ENCODE peak calls at places on chromosomes 2 and 18, in five cellular contexts. J is PC-3, T is GM23248, F is SK-N-SH, S is neural progenitor cell. K is an unnamed sample.

GRCh38 chr2:180413331-180413730 is 406.2 kb upstream of the CWC22 start:
- DNase-seq in J (no peak), T (no peak), F (no peak), S (no peak), K (no peak)

GRCh38 chr18:42163316-42163715 is 208.3 kb downstream of the PIK3C3 start:
- DNase-seq in J (no peak), T (no peak), F (no peak), S (no peak), K (no peak)

GRCh38 chr2:203808041-203808750 is 59.4 kb upstream of the CTLA4 start:
- DNase-seq in J (peak), T (peak), F (no peak), S (peak), K (no peak)

GRCh38 chr2:219875036-219875435 is 247.6 kb downstream of the SLC4A3 start:
- DNase-seq in J (no peak), T (no peak), F (no peak), S (no peak), K (no peak)

GRCh38 chr18:26821181-26821580 is 44.3 kb downstream of the AQP4 start:
- DNase-seq in J (no peak), T (no peak), F (no peak), S (no peak), K (no peak)

GRCh38 chr2:21251216-21251971 is 127.6 kb downstream of the TDRD15 start:
- DNase-seq in J (no peak), T (no peak), F (no peak), S (no peak), K (no peak)

GRCh38 chr2:240456607-240457222 is 21.3 kb downstream of the GPC1 start:
- DNase-seq in J (no peak), T (no peak), F (no peak), S (no peak), K (no peak)

GRCh38 chr18:31954349-31954748 is 11.4 kb upstream of the TRAPPC8 start:
- DNase-seq in J (peak), T (no peak), F (no peak), S (no peak), K (no peak)

GRCh38 chr2:14016289-14016955 is 616.1 kb upstream of the LRATD1 start:
- DNase-seq in J (peak), T (no peak), F (peak), S (no peak), K (no peak)

DNA sequence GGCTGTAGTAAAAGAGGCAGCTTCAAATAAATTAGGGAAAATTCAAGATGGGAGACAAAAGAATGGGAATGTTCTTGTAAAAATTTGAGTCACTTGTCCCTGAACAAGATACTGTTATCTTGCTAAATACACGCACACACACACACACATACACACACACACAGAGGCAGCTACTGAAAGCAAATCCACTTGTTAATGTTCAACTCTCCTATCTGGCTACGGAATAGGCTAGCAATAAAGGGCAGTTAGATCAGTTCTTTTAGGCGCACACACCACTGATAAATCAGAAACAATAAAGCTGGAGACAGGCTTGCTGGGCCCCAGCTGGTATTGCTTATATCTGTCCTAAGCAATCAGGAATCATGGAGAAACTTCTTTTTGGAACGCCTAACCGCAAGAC is 461.6 kb downstream of the BCL11A start:
- DNase-seq in J (no peak), T (no peak), F (no peak), S (no peak), K (no peak)
- H3K27ac ChIP-seq in J (no peak), T (no peak), F (no peak), S (no peak), K (no peak)

GRCh38 chr2:217864960-217865359 is 137.8 kb downstream of the TNS1 start:
- DNase-seq in J (no peak), T (peak), F (no peak), S (no peak), K (peak)

GRCh38 chr2:217868911-217869334 is 133.9 kb downstream of the TNS1 start:
- DNase-seq in J (peak), T (peak), F (no peak), S (no peak), K (no peak)

GRCh38 chr2:217865373-217865772 is 137.4 kb downstream of the TNS1 start:
- DNase-seq in J (no peak), T (no peak), F (no peak), S (no peak), K (no peak)

GRCh38 chr2:217868265-217868892 is 134.4 kb downstream of the TNS1 start:
- DNase-seq in J (no peak), T (no peak), F (no peak), S (no peak), K (no peak)

GRCh38 chr2:217866457-217866856 is 136.3 kb downstream of the TNS1 start:
- DNase-seq in J (no peak), T (no peak), F (peak), S (peak), K (no peak)
- H3K4me3 ChIP-seq in J (no peak), T (no peak), F (no peak), S (no peak), K (no peak)

GRCh38 chr2:122980672-122981071 is 1044.4 kb upstream of the CNTNAP5 start:
- DNase-seq in J (peak), T (no peak), F (no peak), S (no peak), K (no peak)
- TF ChIP-seq EZH2phosphoT487 in J (no peak), T (no peak), F (no peak), S (no peak), K (no peak)

DNA sequence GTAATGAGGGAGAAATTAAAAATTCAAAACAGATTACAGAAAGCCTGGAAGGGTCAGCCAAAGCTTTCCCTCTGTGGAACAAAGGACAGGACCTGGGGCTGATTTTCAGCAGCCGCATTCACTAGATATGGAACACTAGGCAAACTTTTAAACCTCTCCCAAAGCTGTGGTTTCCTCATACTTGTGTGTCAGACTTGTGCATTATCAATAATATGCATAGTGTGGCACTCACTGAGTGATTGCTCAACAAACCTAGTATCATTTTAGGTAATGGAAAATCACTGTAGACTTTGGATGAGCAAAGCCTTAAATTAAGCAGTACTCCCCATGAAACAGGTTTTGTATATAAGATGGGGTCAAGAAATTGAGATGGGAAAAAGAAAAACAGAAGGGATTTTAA is 26.3 kb upstream of the IKZF2 start:
- DNase-seq in J (no peak), T (no peak), F (no peak), S (no peak), K (no peak)
- H3K27ac ChIP-seq in J (no peak), T (no peak), F (no peak), S (no peak), K (no peak)

GRCh38 chr2:191478754-191479679 is 198.9 kb upstream of the NABP1 start:
- DNase-seq in J (no peak), T (peak), F (peak), S (peak), K (no peak)
- H3K4me3 ChIP-seq in J (no peak), T (no peak), F (no peak), S (no peak), K (no peak)

GRCh38 chr2:218291318-218291933 is 877 bp downstream of the TMBIM1 start:
- DNase-seq in J (no peak), T (peak), F (no peak), S (no peak), K (peak)
- TF ChIP-seq EZH2phosphoT487 in J (no peak), T (no peak), F (no peak), S (no peak), K (no peak)

DNA sequence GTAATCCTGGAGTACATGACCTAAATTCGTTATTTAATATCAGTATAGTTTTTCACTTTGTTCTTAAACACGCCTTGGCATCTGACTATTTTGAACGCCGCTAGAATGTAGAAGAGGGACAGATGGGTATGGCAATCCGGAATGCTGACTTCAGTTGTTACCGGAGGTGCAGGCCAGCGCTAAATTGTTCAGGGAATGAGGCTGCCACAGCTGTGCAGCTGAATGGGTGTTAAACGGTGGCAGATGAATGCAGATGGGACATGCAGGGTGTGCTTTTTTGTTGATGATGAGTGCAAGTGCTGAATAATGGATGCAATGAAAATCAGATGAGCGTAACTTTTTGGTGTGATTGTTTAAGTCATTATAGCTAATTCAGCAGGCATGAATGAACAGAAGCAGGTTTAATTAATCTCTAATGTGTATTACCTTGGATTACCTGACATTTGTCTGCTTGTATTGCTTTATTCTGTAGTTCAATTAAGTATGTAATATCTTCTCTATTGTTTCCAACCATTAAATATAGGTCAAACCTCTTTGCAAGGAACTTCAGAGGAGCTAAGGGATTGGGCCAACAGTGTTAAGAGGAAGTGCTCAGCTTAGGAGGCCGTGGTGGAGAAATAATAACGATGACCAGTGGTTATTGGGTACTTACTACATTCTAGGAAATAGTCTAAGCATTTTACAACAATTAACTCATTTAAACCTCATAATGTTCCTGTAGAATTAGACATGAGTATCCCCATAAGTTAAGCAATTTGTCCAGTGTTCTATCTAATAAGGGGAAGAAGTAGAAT is 11.9 kb upstream of the CREG2 start:
- DNase-seq in J (no peak), T (no peak), F (no peak), S (no peak), K (no peak)
- H3K27ac ChIP-seq in J (peak), T (no peak), F (no peak), S (no peak), K (no peak)